ENCODE peak calls at places on chromosome 9, in ten cellular contexts. One of them, this sample, is unnamed.
A peak's percentile ranks its signal among the peaks of the same experiment; 100 is the strongest.

GRCh38 chr9:135137398-135137832 is 49.9 kb downstream of the OLFM1 start:
- DNase-seq in MM.1S: no peak
- DNase-seq in Karpas-422: no peak
- DNase-seq in transverse colon: no peak
- DNase-seq in stomach: no peak
- DNase-seq in tibial artery: no peak
- DNase-seq in mammary epithelial cell: no peak
- DNase-seq in aorta: no peak
- DNase-seq in left ventricle myocardium inferior: no peak
- DNase-seq in endothelial cell of umbilical vein: no peak
- DNase-seq in this sample: peak; percentile 90

GRCh38 chr9:120928015-120928719 is 1.6 kb upstream of the TRAF1 start:
- DNase-seq in MM.1S: no peak
- DNase-seq in Karpas-422: peak; percentile 76
- DNase-seq in transverse colon: peak; percentile 67
- DNase-seq in stomach: peak; percentile 51
- DNase-seq in tibial artery: peak; percentile 82
- DNase-seq in mammary epithelial cell: no peak
- DNase-seq in aorta: peak; percentile 82
- DNase-seq in left ventricle myocardium inferior: peak; percentile 46
- DNase-seq in endothelial cell of umbilical vein: peak; percentile 62
- DNase-seq in this sample: peak; percentile 39

GRCh38 chr9:4714266-4715016 is 26.6 kb downstream of the AK3 start:
- DNase-seq in MM.1S: peak; percentile 58
- DNase-seq in Karpas-422: no peak
- DNase-seq in transverse colon: no peak
- DNase-seq in stomach: no peak
- DNase-seq in tibial artery: no peak
- DNase-seq in mammary epithelial cell: peak; percentile 28
- DNase-seq in aorta: no peak
- DNase-seq in left ventricle myocardium inferior: no peak
- DNase-seq in endothelial cell of umbilical vein: peak; percentile 37
- DNase-seq in this sample: no peak

GRCh38 chr9:78714591-78714990 is 417.7 kb downstream of the PSAT1 start:
- DNase-seq in MM.1S: no peak
- DNase-seq in Karpas-422: no peak
- DNase-seq in transverse colon: no peak
- DNase-seq in stomach: no peak
- DNase-seq in tibial artery: no peak
- DNase-seq in mammary epithelial cell: no peak
- DNase-seq in aorta: no peak
- DNase-seq in left ventricle myocardium inferior: no peak
- DNase-seq in endothelial cell of umbilical vein: no peak
- DNase-seq in this sample: no peak

GRCh38 chr9:4371108-4371507 is 71.2 kb upstream of the GLIS3 start:
- DNase-seq in MM.1S: no peak
- DNase-seq in Karpas-422: no peak
- DNase-seq in transverse colon: no peak
- DNase-seq in stomach: no peak
- DNase-seq in tibial artery: no peak
- DNase-seq in mammary epithelial cell: peak; percentile 73
- DNase-seq in aorta: peak; percentile 50
- DNase-seq in left ventricle myocardium inferior: no peak
- DNase-seq in endothelial cell of umbilical vein: peak; percentile 13
- DNase-seq in this sample: peak; percentile 3

GRCh38 chr9:87836951-87837715 is 45.5 kb upstream of the SPATA31E1 start:
- DNase-seq in MM.1S: no peak
- DNase-seq in Karpas-422: no peak
- DNase-seq in transverse colon: no peak
- DNase-seq in stomach: no peak
- DNase-seq in tibial artery: no peak
- DNase-seq in mammary epithelial cell: no peak
- DNase-seq in aorta: no peak
- DNase-seq in left ventricle myocardium inferior: no peak
- DNase-seq in endothelial cell of umbilical vein: no peak
- DNase-seq in this sample: no peak

GRCh38 chr9:121399883-121400607 is 30.0 kb upstream of the STOM start:
- DNase-seq in MM.1S: peak; percentile 77
- DNase-seq in Karpas-422: peak; percentile 90
- DNase-seq in transverse colon: no peak
- DNase-seq in stomach: no peak
- DNase-seq in tibial artery: no peak
- DNase-seq in mammary epithelial cell: peak; percentile 69
- DNase-seq in aorta: no peak
- DNase-seq in left ventricle myocardium inferior: no peak
- DNase-seq in endothelial cell of umbilical vein: peak; percentile 82
- DNase-seq in this sample: peak; percentile 77

GRCh38 chr9:128899566-128900322 is 17.8 kb downstream of the LRRC8A start:
- DNase-seq in MM.1S: no peak
- DNase-seq in Karpas-422: no peak
- DNase-seq in transverse colon: peak; percentile 47
- DNase-seq in stomach: no peak
- DNase-seq in tibial artery: no peak
- DNase-seq in mammary epithelial cell: peak; percentile 91
- DNase-seq in aorta: no peak
- DNase-seq in left ventricle myocardium inferior: no peak
- DNase-seq in endothelial cell of umbilical vein: no peak
- DNase-seq in this sample: no peak

GRCh38 chr9:79862921-79863890 is 291.4 kb downstream of the TLE4 start:
- DNase-seq in MM.1S: no peak
- DNase-seq in Karpas-422: no peak
- DNase-seq in transverse colon: no peak
- DNase-seq in stomach: no peak
- DNase-seq in tibial artery: no peak
- DNase-seq in mammary epithelial cell: no peak
- DNase-seq in aorta: no peak
- DNase-seq in left ventricle myocardium inferior: no peak
- DNase-seq in endothelial cell of umbilical vein: no peak
- DNase-seq in this sample: no peak

GRCh38 chr9:101119206-101119819 is 90.8 kb downstream of the PLPPR1 start:
- DNase-seq in MM.1S: peak; percentile 68
- DNase-seq in Karpas-422: peak; percentile 65
- DNase-seq in transverse colon: peak; percentile 49
- DNase-seq in stomach: peak; percentile 59
- DNase-seq in tibial artery: no peak
- DNase-seq in mammary epithelial cell: peak; percentile 41
- DNase-seq in aorta: no peak
- DNase-seq in left ventricle myocardium inferior: peak; percentile 38
- DNase-seq in endothelial cell of umbilical vein: peak; percentile 64
- DNase-seq in this sample: peak; percentile 76

GRCh38 chr9:136482046-136482792 is 621 bp downstream of the SEC16A start:
- DNase-seq in MM.1S: peak; percentile 33
- DNase-seq in Karpas-422: peak; percentile 44
- DNase-seq in transverse colon: peak; percentile 49
- DNase-seq in stomach: no peak
- DNase-seq in tibial artery: no peak
- DNase-seq in mammary epithelial cell: peak; percentile 39
- DNase-seq in aorta: no peak
- DNase-seq in left ventricle myocardium inferior: no peak
- DNase-seq in endothelial cell of umbilical vein: peak; percentile 56
- DNase-seq in this sample: peak; percentile 38

GRCh38 chr9:113911850-113912249 is 35.7 kb downstream of the ZNF618 start:
- DNase-seq in MM.1S: no peak
- DNase-seq in Karpas-422: no peak
- DNase-seq in transverse colon: no peak
- DNase-seq in stomach: peak; percentile 46
- DNase-seq in tibial artery: no peak
- DNase-seq in mammary epithelial cell: no peak
- DNase-seq in aorta: no peak
- DNase-seq in left ventricle myocardium inferior: no peak
- DNase-seq in endothelial cell of umbilical vein: no peak
- DNase-seq in this sample: peak; percentile 40

GRCh38 chr9:32339424-32339823 is 45.0 kb upstream of the ACO1 start:
- DNase-seq in MM.1S: no peak
- DNase-seq in Karpas-422: no peak
- DNase-seq in transverse colon: no peak
- DNase-seq in stomach: no peak
- DNase-seq in tibial artery: no peak
- DNase-seq in mammary epithelial cell: no peak
- DNase-seq in aorta: no peak
- DNase-seq in left ventricle myocardium inferior: no peak
- DNase-seq in endothelial cell of umbilical vein: no peak
- DNase-seq in this sample: no peak

GRCh38 chr9:76528642-76529190 is 69.7 kb downstream of the GCNT1 start:
- DNase-seq in MM.1S: no peak
- DNase-seq in Karpas-422: no peak
- DNase-seq in transverse colon: no peak
- DNase-seq in stomach: no peak
- DNase-seq in tibial artery: no peak
- DNase-seq in mammary epithelial cell: no peak
- DNase-seq in aorta: no peak
- DNase-seq in left ventricle myocardium inferior: no peak
- DNase-seq in endothelial cell of umbilical vein: no peak
- DNase-seq in this sample: no peak

GRCh38 chr9:76529667-76530066 is 70.7 kb downstream of the GCNT1 start:
- DNase-seq in MM.1S: no peak
- DNase-seq in Karpas-422: no peak
- DNase-seq in transverse colon: no peak
- DNase-seq in stomach: no peak
- DNase-seq in tibial artery: no peak
- DNase-seq in mammary epithelial cell: no peak
- DNase-seq in aorta: no peak
- DNase-seq in left ventricle myocardium inferior: no peak
- DNase-seq in endothelial cell of umbilical vein: no peak
- DNase-seq in this sample: no peak

GRCh38 chr9:76528056-76528455 is 69.1 kb downstream of the GCNT1 start:
- DNase-seq in MM.1S: no peak
- DNase-seq in Karpas-422: peak; percentile 42
- DNase-seq in transverse colon: no peak
- DNase-seq in stomach: no peak
- DNase-seq in tibial artery: no peak
- DNase-seq in mammary epithelial cell: no peak
- DNase-seq in aorta: no peak
- DNase-seq in left ventricle myocardium inferior: no peak
- DNase-seq in endothelial cell of umbilical vein: no peak
- DNase-seq in this sample: no peak

GRCh38 chr9:76531231-76531775 is 72.3 kb downstream of the GCNT1 start:
- DNase-seq in MM.1S: no peak
- DNase-seq in Karpas-422: no peak
- DNase-seq in transverse colon: no peak
- DNase-seq in stomach: no peak
- DNase-seq in tibial artery: no peak
- DNase-seq in mammary epithelial cell: no peak
- DNase-seq in aorta: no peak
- DNase-seq in left ventricle myocardium inferior: no peak
- DNase-seq in endothelial cell of umbilical vein: no peak
- DNase-seq in this sample: no peak

DNA sequence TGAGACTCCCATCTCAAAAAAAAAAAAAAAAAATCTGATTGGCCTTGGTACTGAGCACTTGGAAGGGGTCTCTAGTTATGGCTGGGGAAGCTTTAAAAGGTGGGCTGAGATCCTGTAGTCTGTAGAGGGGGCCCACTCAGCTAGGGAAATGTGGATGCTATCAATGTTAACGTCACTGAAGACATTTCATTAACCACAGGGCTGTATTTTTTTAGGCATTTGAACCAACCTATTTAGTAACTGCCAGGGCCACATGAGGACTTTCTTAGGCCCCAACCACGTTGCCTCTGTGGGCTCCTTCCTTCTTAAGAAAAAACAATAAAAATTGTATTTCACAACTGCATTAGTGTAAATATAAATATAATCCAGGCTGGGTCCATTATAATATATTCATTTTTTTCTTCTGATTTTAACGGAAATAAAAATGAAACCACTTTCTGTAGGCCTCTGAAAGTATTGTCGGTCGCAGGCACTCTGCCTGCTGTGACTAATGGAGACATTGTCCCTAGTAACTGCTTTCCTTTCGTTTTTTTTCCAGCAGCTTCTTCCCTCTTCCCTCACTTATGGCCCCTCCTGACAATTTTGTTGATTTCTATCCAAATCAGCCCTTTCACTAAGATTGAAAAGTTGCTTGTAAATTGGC is 71.6 kb downstream of the GCNT1 start:
- DNase-seq in MM.1S: peak; percentile 23
- DNase-seq in Karpas-422: no peak
- DNase-seq in transverse colon: no peak
- DNase-seq in stomach: no peak
- DNase-seq in tibial artery: no peak
- DNase-seq in mammary epithelial cell: no peak
- DNase-seq in aorta: peak; percentile 58
- DNase-seq in left ventricle myocardium inferior: no peak
- DNase-seq in endothelial cell of umbilical vein: peak; percentile 49
- DNase-seq in this sample: no peak
- H3K4me3 ChIP-seq in MM.1S: no peak overlapping the region
- H3K4me3 ChIP-seq in Karpas-422: no peak overlapping the region
- H3K4me3 ChIP-seq in transverse colon: no peak overlapping the region
- H3K4me3 ChIP-seq in stomach: no peak overlapping the region
- H3K4me3 ChIP-seq in tibial artery: no peak overlapping the region
- H3K4me3 ChIP-seq in mammary epithelial cell: no peak overlapping the region
- H3K4me3 ChIP-seq in aorta: no peak overlapping the region
- H3K4me3 ChIP-seq in left ventricle myocardium inferior: no peak overlapping the region
- H3K4me3 ChIP-seq in endothelial cell of umbilical vein: no peak overlapping the region
- H3K4me3 ChIP-seq in this sample: no peak overlapping the region

DNA sequence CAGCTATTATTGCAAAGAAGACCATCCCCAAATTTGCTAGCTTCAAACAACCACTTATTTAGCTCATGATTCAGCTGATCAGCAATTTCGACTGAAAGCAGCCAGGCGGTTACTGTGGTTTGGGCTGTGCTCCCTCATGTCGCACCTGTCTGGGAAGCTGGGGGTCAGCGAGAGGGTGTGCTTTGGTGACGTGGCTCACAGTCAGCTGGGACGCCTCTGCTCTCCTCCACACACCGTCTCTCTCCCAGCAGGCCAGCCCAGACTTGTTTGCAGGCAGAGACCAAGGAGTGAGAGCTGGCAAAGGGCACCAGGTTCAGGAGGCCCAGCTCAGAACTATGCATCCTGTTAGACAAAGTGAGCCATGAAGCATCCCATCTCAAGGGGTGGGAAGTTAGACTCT is 140.9 kb downstream of the SYK start:
- DNase-seq in MM.1S: peak; percentile 99
- DNase-seq in Karpas-422: no peak
- DNase-seq in transverse colon: peak; percentile 74
- DNase-seq in stomach: no peak
- DNase-seq in tibial artery: no peak
- DNase-seq in mammary epithelial cell: peak; percentile 100
- DNase-seq in aorta: no peak
- DNase-seq in left ventricle myocardium inferior: no peak
- DNase-seq in endothelial cell of umbilical vein: no peak
- DNase-seq in this sample: no peak
- H3K4me1 ChIP-seq in MM.1S: peaks cover 64% of the 10 kb centered on the region
- H3K4me1 ChIP-seq in Karpas-422: no peaks in the 10 kb centered on the region
- H3K4me1 ChIP-seq in transverse colon: no peaks in the 10 kb centered on the region
- H3K4me1 ChIP-seq in stomach: no peaks in the 10 kb centered on the region
- H3K4me1 ChIP-seq in tibial artery: no peaks in the 10 kb centered on the region
- H3K4me1 ChIP-seq in mammary epithelial cell: peaks cover 26% of the 10 kb centered on the region
- H3K4me1 ChIP-seq in aorta: no peaks in the 10 kb centered on the region
- H3K4me1 ChIP-seq in left ventricle myocardium inferior: no peaks in the 10 kb centered on the region
- H3K4me1 ChIP-seq in endothelial cell of umbilical vein: no peaks in the 10 kb centered on the region
- H3K4me1 ChIP-seq in this sample: peaks cover 6% of the 10 kb centered on the region

GRCh38 chr9:129962376-129962765 is 80.6 kb downstream of the FNBP1 start:
- DNase-seq in MM.1S: no peak
- DNase-seq in Karpas-422: no peak
- DNase-seq in transverse colon: no peak
- DNase-seq in stomach: no peak
- DNase-seq in tibial artery: no peak
- DNase-seq in mammary epithelial cell: peak; percentile 18
- DNase-seq in aorta: no peak
- DNase-seq in left ventricle myocardium inferior: no peak
- DNase-seq in endothelial cell of umbilical vein: no peak
- DNase-seq in this sample: peak; percentile 8
- H3K4me3 ChIP-seq in MM.1S: peak overlapping the region; percentile 64
- H3K4me3 ChIP-seq in Karpas-422: no peak overlapping the region
- H3K4me3 ChIP-seq in transverse colon: no peak overlapping the region
- H3K4me3 ChIP-seq in stomach: peak overlapping the region; percentile 53
- H3K4me3 ChIP-seq in tibial artery: peak overlapping the region; percentile 63
- H3K4me3 ChIP-seq in mammary epithelial cell: peak overlapping the region; percentile 60
- H3K4me3 ChIP-seq in aorta: peak overlapping the region; percentile 26
- H3K4me3 ChIP-seq in left ventricle myocardium inferior: peak overlapping the region; percentile 66
- H3K4me3 ChIP-seq in endothelial cell of umbilical vein: peak overlapping the region; percentile 93
- H3K4me3 ChIP-seq in this sample: peak overlapping the region; percentile 17

GRCh38 chr9:110015759-110016158 is 192.2 kb downstream of the C9orf152 start:
- DNase-seq in MM.1S: no peak
- DNase-seq in Karpas-422: no peak
- DNase-seq in transverse colon: no peak
- DNase-seq in stomach: no peak
- DNase-seq in tibial artery: no peak
- DNase-seq in mammary epithelial cell: peak; percentile 91
- DNase-seq in aorta: no peak
- DNase-seq in left ventricle myocardium inferior: no peak
- DNase-seq in endothelial cell of umbilical vein: peak; percentile 95
- DNase-seq in this sample: no peak
- H3K4me1 ChIP-seq in MM.1S: no peaks in the 10 kb centered on the region
- H3K4me1 ChIP-seq in Karpas-422: no peaks in the 10 kb centered on the region
- H3K4me1 ChIP-seq in transverse colon: no peaks in the 10 kb centered on the region
- H3K4me1 ChIP-seq in stomach: no peaks in the 10 kb centered on the region
- H3K4me1 ChIP-seq in tibial artery: no peaks in the 10 kb centered on the region
- H3K4me1 ChIP-seq in mammary epithelial cell: peaks cover 15% of the 10 kb centered on the region
- H3K4me1 ChIP-seq in aorta: peaks cover 1% of the 10 kb centered on the region
- H3K4me1 ChIP-seq in left ventricle myocardium inferior: peaks cover 5% of the 10 kb centered on the region
- H3K4me1 ChIP-seq in endothelial cell of umbilical vein: peaks cover 28% of the 10 kb centered on the region
- H3K4me1 ChIP-seq in this sample: no peaks in the 10 kb centered on the region